ENCODE peak calls at places on chromosomes 11 and 22, in nine cellular contexts. S is heart left ventricle, H is transverse colon, D is HCT116, O is A549, T is Peyer's patch, W is testis, L is tibial nerve, J is body of pancreas. U is an unnamed sample.

GRCh38 chr11:69172674-69173073 is 16.9 kb downstream of the SMIM38 start:
- DNase-seq in J (no peak), W (no peak), T (no peak), S (no peak), H (no peak), O (no peak), D (peak; percentile 19), L (no peak), U (no peak)

GRCh38 chr22:17980638-17981051 is 43.7 kb downstream of the MICAL3 start:
- DNase-seq in J (no peak), O (no peak), W (peak; percentile 50), D (no peak), S (no peak), H (peak; percentile 81), L (peak; percentile 20), T (peak; percentile 89), U (peak; percentile 40)

GRCh38 chr11:62373464-62374110 is 36.3 kb downstream of the ASRGL1 start:
- DNase-seq in D (no peak), S (no peak), O (no peak), T (no peak), L (no peak), W (no peak), J (no peak), H (no peak), U (no peak)

GRCh38 chr11:63567044-63567840 is 4.1 kb upstream of the PLAAT2 start:
- DNase-seq in O (peak; percentile 66), W (peak; percentile 61), T (peak; percentile 87), D (peak; percentile 68), L (no peak), J (peak; percentile 55), S (peak; percentile 41), H (peak; percentile 57), U (no peak)

GRCh38 chr11:119041821-119042514 is 11.3 kb upstream of the SLC37A4 start:
- DNase-seq in L (no peak), O (no peak), D (no peak), H (no peak), W (no peak), J (no peak), T (no peak), S (no peak), U (no peak)

GRCh38 chr22:23270212-23270733 is 90.0 kb downstream of the BCR start:
- DNase-seq in S (no peak), L (no peak), J (no peak), H (no peak), T (no peak), D (no peak), O (no peak), W (no peak), U (no peak)

GRCh38 chr22:47307812-47308211 is 545.4 kb downstream of the TBC1D22A start:
- DNase-seq in T (peak; percentile 3), D (no peak), O (no peak), S (no peak), W (no peak), L (no peak), H (no peak), J (no peak), U (peak; percentile 40)

GRCh38 chr22:44410396-44411056 is 87.5 kb downstream of the RTL6 start:
- DNase-seq in H (no peak), O (no peak), W (no peak), S (peak; percentile 43), D (no peak), L (no peak), T (no peak), J (no peak), U (peak; percentile 83)

GRCh38 chr22:35517207-35517606 is 23.4 kb upstream of the RASD2 start:
- DNase-seq in T (no peak), O (no peak), S (no peak), L (no peak), H (no peak), J (no peak), W (no peak), D (no peak), U (no peak)

GRCh38 chr11:105878510-105878909 is 143.5 kb downstream of the MSANTD4 start:
- DNase-seq in T (no peak), J (no peak), L (no peak), S (no peak), W (no peak), D (no peak), O (no peak), H (no peak), U (no peak)

GRCh38 chr11:27718346-27718852 is 18.1 kb upstream of the BDNF start:
- DNase-seq in D (peak; percentile 73), H (peak; percentile 9), L (no peak), O (peak; percentile 76), W (peak; percentile 19), J (no peak), T (no peak), S (no peak), U (no peak)

GRCh38 chr11:119316729-119317591 is at the start of gene MCAM:
- DNase-seq in O (no peak), H (no peak), D (no peak), S (peak; percentile 63), L (no peak), T (no peak), J (peak; percentile 11), W (no peak), U (no peak)

GRCh38 chr11:127106142-127106541 is 105.6 kb upstream of the KIRREL3 start:
- DNase-seq in T (no peak), J (peak; percentile 66), D (no peak), L (no peak), O (no peak), W (no peak), S (no peak), H (no peak), U (no peak)

DNA sequence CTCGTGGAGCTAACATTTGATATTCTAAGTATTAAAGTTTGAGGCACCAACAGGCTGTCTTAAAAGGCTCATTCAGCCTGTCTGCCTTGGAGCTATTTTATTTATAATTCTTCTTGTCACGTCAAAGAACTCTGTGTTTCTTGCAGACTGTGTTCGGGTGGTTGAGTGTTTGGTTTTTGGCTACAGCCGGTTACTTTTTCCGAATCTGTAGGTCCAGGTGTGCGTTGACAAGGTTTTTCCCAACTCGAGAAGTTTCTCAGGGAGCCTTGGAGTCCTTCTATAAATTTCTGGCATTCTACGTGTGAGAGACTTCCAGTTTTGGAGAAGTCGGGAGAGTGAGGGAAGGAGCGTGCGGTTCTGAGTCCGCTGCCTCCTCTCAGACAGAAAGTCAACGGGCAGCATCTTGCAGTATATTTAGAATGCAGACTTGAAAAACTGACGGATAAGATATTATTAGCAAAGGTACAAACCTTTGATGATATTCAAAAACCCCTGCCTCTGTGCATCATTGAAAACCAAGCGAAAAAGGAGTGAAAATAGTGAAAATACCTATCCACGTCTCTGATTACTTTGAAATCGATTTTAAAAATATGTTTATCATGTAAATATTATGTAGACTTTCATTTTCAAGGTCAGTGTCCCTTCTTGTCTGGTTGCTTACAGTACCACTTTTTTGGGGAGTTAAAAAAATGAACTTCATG is 85.2 kb upstream of the PPARA start:
- DNase-seq in D (no peak), J (peak; percentile 77), H (peak; percentile 12), O (no peak), L (peak; percentile 27), T (peak; percentile 46), W (peak; percentile 47), S (peak; percentile 9), U (no peak)
- H3K4me3 ChIP-seq in D (no peak overlapping the region), J (no peak overlapping the region), H (no peak overlapping the region), O (peak overlapping the region; percentile 32), L (peak overlapping the region; percentile 34), T (no peak overlapping the region), W (no peak overlapping the region), S (peak overlapping the region; percentile 35), U (no peak overlapping the region)

DNA sequence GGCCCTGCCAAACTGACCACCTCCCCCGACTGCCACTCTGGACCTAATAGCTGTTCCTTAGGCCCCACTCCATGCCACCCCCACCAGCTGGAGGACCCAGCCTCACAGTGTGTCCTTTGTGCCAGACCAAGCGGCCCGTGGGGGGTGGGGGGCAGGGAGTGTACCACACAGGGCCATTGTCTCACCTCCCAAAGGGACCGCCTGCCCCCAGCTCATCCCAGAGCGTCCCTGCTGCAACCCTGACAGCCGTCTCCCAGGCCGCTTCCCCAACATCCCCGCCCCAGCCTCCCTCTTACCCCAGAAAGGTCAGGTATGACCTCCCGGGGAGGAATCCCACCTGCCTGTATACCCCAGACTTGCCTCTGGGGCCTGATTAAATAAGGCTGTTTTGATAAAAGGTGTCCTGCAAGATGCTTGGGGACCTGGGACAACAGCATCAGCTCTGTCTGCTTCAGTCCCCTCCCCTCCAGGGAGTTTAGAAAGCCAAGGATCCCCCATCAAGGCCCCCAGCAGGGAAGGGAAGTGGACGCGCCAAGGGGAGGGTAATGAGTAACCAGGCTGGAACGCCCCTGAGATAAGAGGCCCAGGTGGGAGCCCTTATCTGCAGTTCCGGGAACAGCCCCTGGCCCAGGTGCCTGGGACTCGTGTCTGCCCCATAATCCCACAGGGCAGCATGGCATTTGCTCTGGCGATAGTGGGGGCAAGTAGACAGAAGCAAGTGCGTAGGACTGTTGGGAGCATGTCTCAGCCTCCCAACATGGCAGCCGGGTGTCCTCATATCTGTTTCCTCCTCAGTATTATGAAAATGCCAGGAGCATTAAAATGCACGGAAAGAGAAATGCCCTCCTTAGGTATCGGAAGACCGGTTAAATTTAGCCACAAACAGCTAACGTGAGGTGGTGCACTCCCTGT is 9.0 kb downstream of the CDC42EP1 start:
- DNase-seq in O (no peak), T (peak; percentile 85), J (peak; percentile 97), D (no peak), S (no peak), W (no peak), H (peak; percentile 86), L (no peak), U (no peak)
- TF ChIP-seq POLR2A in O (no peak), T (no peak), J (peak; percentile 79), D (peak; percentile 60), S (no peak), W (no peak), H (peak; percentile 52), L (no peak), U (no peak)

GRCh38 chr22:49633010-49633324 is 194.7 kb downstream of the BRD1 start:
- DNase-seq in J (no peak), W (no peak), D (no peak), L (no peak), H (no peak), T (no peak), S (no peak), O (no peak), U (no peak)

GRCh38 chr22:49634006-49634772 is 193.5 kb downstream of the BRD1 start:
- DNase-seq in T (no peak), W (peak; percentile 89), J (no peak), O (no peak), S (no peak), D (no peak), H (no peak), L (no peak), U (no peak)

GRCh38 chr22:49629586-49630447 is 197.9 kb downstream of the BRD1 start:
- DNase-seq in L (no peak), O (no peak), D (no peak), H (no peak), W (no peak), J (no peak), S (no peak), T (no peak), U (no peak)

GRCh38 chr22:49630448-49630946 is 197.2 kb downstream of the BRD1 start:
- DNase-seq in S (no peak), D (no peak), H (no peak), W (no peak), T (no peak), O (no peak), L (no peak), J (no peak), U (no peak)

GRCh38 chr22:49632199-49633009 is 195.3 kb downstream of the BRD1 start:
- DNase-seq in D (peak; percentile 7), L (peak; percentile 26), H (peak; percentile 37), T (peak; percentile 57), J (peak; percentile 54), O (peak; percentile 67), W (peak; percentile 74), S (peak; percentile 48), U (no peak)
- H3K4me3 ChIP-seq in D (peak overlapping the region; percentile 21), L (peak overlapping the region; percentile 44), H (no peak overlapping the region), T (no peak overlapping the region), J (no peak overlapping the region), O (peak overlapping the region; percentile 42), W (no peak overlapping the region), S (peak overlapping the region; percentile 47), U (no peak overlapping the region)

GRCh38 chr11:68141247-68142027 is 20.2 kb upstream of the CHKA start:
- DNase-seq in T (no peak), O (no peak), S (no peak), H (no peak), D (no peak), J (no peak), W (no peak), L (no peak), U (no peak)
- TF ChIP-seq POLR2A in T (no peak), O (no peak), S (no peak), H (no peak), D (no peak), J (no peak), W (no peak), L (no peak), U (no peak)

U was measured in lower leg skin.